ENCODE peak calls at places on chromosomes 7 and 10, in four cellular contexts. K is SHP77, E is posterior cingulate gyrus, G is amniotic stem cell. V is an unnamed sample.

GRCh38 chr10:6062101-6062771 is at the start of gene IL2RA:
- DNase-seq in K (no peak), E (no peak), G (no peak), V (no peak)

GRCh38 chr7:55245271-55245723 is 119.8 kb upstream of the LANCL2 start:
- DNase-seq in K (no peak), E (no peak), G (peak; percentile 52), V (no peak)

GRCh38 chr7:84510501-84510900 is 315.9 kb upstream of the SEMA3A start:
- DNase-seq in K (no peak), E (no peak), G (no peak), V (no peak)

GRCh38 chr10:21993360-21994001 is 10.0 kb downstream of the DNAJC1 start:
- DNase-seq in K (no peak), E (no peak), G (no peak), V (no peak)

GRCh38 chr7:149879271-149879711 is 5.5 kb downstream of the ATP6V0E2 start:
- DNase-seq in K (no peak), E (peak; percentile 77), G (no peak), V (no peak)

GRCh38 chr10:1434912-1435692 is 302.2 kb downstream of the ADARB2 start:
- DNase-seq in K (no peak), E (peak; percentile 60), G (no peak), V (no peak)

GRCh38 chr7:120981888-120982615 is 6.5 kb upstream of the CPED1 start:
- DNase-seq in K (no peak), E (no peak), G (no peak), V (no peak)

GRCh38 chr10:121368347-121369025 is 229.8 kb downstream of the FGFR2 start:
- DNase-seq in K (no peak), E (no peak), G (no peak), V (no peak)

GRCh38 chr7:128804472-128804871 is 12.7 kb downstream of the CCDC136 start:
- DNase-seq in K (no peak), E (no peak), G (no peak), V (no peak)

GRCh38 chr7:144731661-144732060 is 104.2 kb downstream of the TPK1 start:
- DNase-seq in K (no peak), E (no peak), G (no peak), V (no peak)

GRCh38 chr7:158816995-158817394 is 12.3 kb downstream of the ESYT2 start:
- DNase-seq in K (no peak), E (no peak), G (no peak), V (no peak)

GRCh38 chr10:121941532-121941931 is 13.7 kb upstream of the ATE1 start:
- DNase-seq in K (no peak), E (no peak), G (no peak), V (no peak)

GRCh38 chr10:118580702-118581101 is 14.7 kb downstream of the PRLHR start:
- DNase-seq in K (no peak), E (peak; percentile 75), G (no peak), V (no peak)

GRCh38 chr7:102814025-102814471 is 65.2 kb downstream of the FAM185A start:
- DNase-seq in K (no peak), E (no peak), G (no peak), V (no peak)

GRCh38 chr10:100146875-100147665 is 38.8 kb downstream of the ERLIN1 start:
- DNase-seq in K (no peak), E (no peak), G (no peak), V (no peak)

GRCh38 chr10:18456984-18457383 is 194.4 kb downstream of the NSUN6 start:
- DNase-seq in K (no peak), E (no peak), G (no peak), V (no peak)

GRCh38 chr7:27661776-27662489 is 750 bp downstream of the HIBADH start:
- DNase-seq in K (peak; percentile 36), E (peak; percentile 86), G (no peak), V (no peak)